ENCODE peak calls at places on chromosomes 2 and 18, in seven cellular contexts. L is IMR-90; T is kidney; P is dorsolateral prefrontal cortex; Q is H9; V is RWPE1; G is CD4-positive, alpha-beta T cell. F is an unnamed sample.

GRCh38 chr2:25402477-25402876 is 60.8 kb upstream of the DNMT3A start:
- DNase-seq in L (no peak), T (no peak), P (no peak), Q (no peak), V (no peak), G (no peak), F (no peak)

GRCh38 chr2:25844089-25844488 is 34.2 kb downstream of the ASXL2 start:
- DNase-seq in L (peak), T (no peak), P (no peak), Q (no peak), V (no peak), G (no peak), F (no peak)

GRCh38 chr2:226215902-226216503 is 583.6 kb downstream of the IRS1 start:
- DNase-seq in L (peak), T (no peak), P (no peak), Q (peak), V (no peak), G (peak), F (no peak)

GRCh38 chr2:71499691-71500090 is 46.3 kb downstream of the DYSF start:
- DNase-seq in L (no peak), T (no peak), P (no peak), Q (no peak), V (no peak), G (no peak), F (no peak)

GRCh38 chr2:221372156-221372870 is 199.8 kb downstream of the EPHA4 start:
- DNase-seq in L (no peak), T (no peak), P (no peak), Q (peak), V (no peak), G (no peak), F (no peak)

GRCh38 chr2:71546777-71547281 is 93.5 kb downstream of the DYSF start:
- DNase-seq in L (no peak), T (peak), P (no peak), Q (no peak), V (no peak), G (no peak), F (peak)

GRCh38 chr2:173909846-173910245 is 55.3 kb downstream of the SP3 start:
- DNase-seq in L (peak), T (no peak), P (no peak), Q (no peak), V (no peak), G (no peak), F (no peak)

GRCh38 chr2:172280820-172281454 is 146.4 kb upstream of the ITGA6 start:
- DNase-seq in L (no peak), T (no peak), P (no peak), Q (no peak), V (no peak), G (no peak), F (no peak)

GRCh38 chr2:167190053-167190452 is 301.8 kb downstream of the XIRP2 start:
- DNase-seq in L (no peak), T (no peak), P (no peak), Q (no peak), V (peak), G (no peak), F (no peak)

GRCh38 chr18:59694824-59695223 is 2.4 kb downstream of the CCBE1 start:
- DNase-seq in L (no peak), T (no peak), P (no peak), Q (no peak), V (no peak), G (no peak), F (no peak)

GRCh38 chr2:5111581-5111980 is 580.6 kb upstream of the SOX11 start:
- DNase-seq in L (no peak), T (no peak), P (no peak), Q (no peak), V (no peak), G (no peak), F (no peak)

GRCh38 chr2:18440141-18440605 is 120.3 kb downstream of the RDH14 start:
- DNase-seq in L (peak), T (no peak), P (no peak), Q (no peak), V (no peak), G (no peak), F (no peak)

GRCh38 chr2:186903183-186903582 is 54.2 kb upstream of the ZSWIM2 start:
- DNase-seq in L (no peak), T (no peak), P (no peak), Q (no peak), V (no peak), G (no peak), F (no peak)
- TF ChIP-seq CTCF in L (peak), T (no peak), P (peak), Q (peak), V (peak), G (no peak), F (peak)

GRCh38 chr2:187542123-187542522 is 12.1 kb downstream of the TFPI start:
- DNase-seq in L (no peak), T (no peak), P (no peak), Q (no peak), V (no peak), G (no peak), F (no peak)

GRCh38 chr2:187545238-187545751 is 8.9 kb downstream of the TFPI start:
- DNase-seq in L (no peak), T (no peak), P (no peak), Q (no peak), V (no peak), G (no peak), F (no peak)

GRCh38 chr2:187541086-187542085 is 12.8 kb downstream of the TFPI start:
- DNase-seq in L (peak), T (no peak), P (no peak), Q (no peak), V (peak), G (no peak), F (no peak)

GRCh38 chr2:187544371-187545080 is 9.7 kb downstream of the TFPI start:
- DNase-seq in L (no peak), T (no peak), P (no peak), Q (no peak), V (no peak), G (no peak), F (no peak)

GRCh38 chr2:187543488-187543887 is 10.7 kb downstream of the TFPI start:
- DNase-seq in L (no peak), T (no peak), P (no peak), Q (no peak), V (no peak), G (no peak), F (no peak)
- TF ChIP-seq CTCF in L (no peak), T (no peak), P (no peak), Q (no peak), V (no peak), G (no peak), F (no peak)

GRCh38 chr2:224363281-224363680 is 38.6 kb downstream of the FAM124B start:
- DNase-seq in L (no peak), T (no peak), P (no peak), Q (no peak), V (no peak), G (no peak), F (no peak)

GRCh38 chr2:224360801-224361251 is 41.1 kb downstream of the FAM124B start:
- DNase-seq in L (no peak), T (no peak), P (no peak), Q (no peak), V (peak), G (no peak), F (no peak)

GRCh38 chr2:224362094-224362493 is 39.8 kb downstream of the FAM124B start:
- DNase-seq in L (no peak), T (no peak), P (no peak), Q (no peak), V (no peak), G (no peak), F (no peak)

GRCh38 chr2:224357098-224357901 is 44.6 kb downstream of the FAM124B start:
- DNase-seq in L (peak), T (no peak), P (no peak), Q (peak), V (peak), G (peak), F (no peak)

GRCh38 chr2:224359569-224359968 is 42.3 kb downstream of the FAM124B start:
- DNase-seq in L (no peak), T (no peak), P (no peak), Q (peak), V (no peak), G (no peak), F (no peak)
- TF ChIP-seq CTCF in L (peak), T (peak), P (no peak), Q (peak), V (no peak), G (no peak), F (peak)

DNA sequence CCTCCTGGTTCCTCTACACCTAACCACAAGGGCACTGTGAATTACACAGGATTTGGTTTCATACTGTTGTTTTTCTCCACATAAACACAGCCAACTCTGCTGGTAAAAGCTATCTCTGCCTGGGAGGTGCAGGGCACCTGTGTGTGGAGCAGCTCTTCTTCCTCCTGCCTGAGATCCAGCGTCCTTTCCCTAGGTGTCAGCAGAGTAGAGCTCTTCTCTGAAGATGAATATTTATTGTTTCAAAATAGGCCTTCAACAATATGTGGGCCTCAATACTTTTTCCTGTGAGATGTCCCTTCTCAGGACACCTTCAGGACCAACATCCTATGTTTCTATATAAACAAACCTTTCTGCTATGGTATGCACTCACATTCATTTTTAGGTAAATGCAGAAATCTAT is 573.9 kb upstream of the ID2 start:
- DNase-seq in L (no peak), T (no peak), P (no peak), Q (no peak), V (no peak), G (no peak), F (no peak)
- TF ChIP-seq CTCF in L (no peak), T (no peak), P (no peak), Q (no peak), V (no peak), G (no peak), F (peak)